ENCODE peak calls at places on chromosome 17, in six cellular contexts. P is fibroblast of lung, T is astrocyte, U is lung, D is prostate gland, L is tibial artery. K is an unnamed sample. For H3K4me1, the result is how much of the 10 kb centered on the place peaks cover.

GRCh38 chr17:19538095-19539039 is 4.7 kb downstream of the SLC47A1 start:
- DNase-seq in T (no peak), U (peak), L (no peak), P (no peak), D (no peak), K (no peak)

GRCh38 chr17:40179923-40180659 is 2.8 kb downstream of the RAPGEFL1 start:
- DNase-seq in P (peak), L (no peak), U (no peak), T (peak), D (no peak), K (no peak)

GRCh38 chr17:73311428-73311780 is 397 bp downstream of the CDC42EP4 start:
- DNase-seq in D (no peak), L (no peak), T (no peak), U (no peak), P (no peak), K (no peak)

GRCh38 chr17:61884864-61885263 is 21.5 kb upstream of the BRIP1 start:
- DNase-seq in L (no peak), U (no peak), D (no peak), P (no peak), T (no peak), K (no peak)

GRCh38 chr17:60049936-60050335 is 28.8 kb downstream of the HEATR6 start:
- DNase-seq in T (no peak), U (no peak), L (no peak), P (no peak), D (no peak), K (no peak)

GRCh38 chr17:16371742-16372141 is 9.1 kb upstream of the UBB start:
- DNase-seq in L (no peak), T (peak), U (no peak), P (peak), D (no peak), K (peak)

GRCh38 chr17:50687200-50688066 is 20.3 kb downstream of the ANKRD40 start:
- DNase-seq in D (no peak), U (no peak), L (peak), T (peak), P (peak), K (no peak)

GRCh38 chr17:18987230-18987610 is 17.3 kb downstream of the FAM83G start:
- DNase-seq in P (no peak), T (no peak), U (no peak), L (no peak), D (no peak), K (no peak)

GRCh38 chr17:77370536-77370935 is 229.8 kb downstream of the SEC14L1 start:
- DNase-seq in L (no peak), U (no peak), P (no peak), D (no peak), T (no peak), K (no peak)

GRCh38 chr17:82831041-82831817 is 8.6 kb downstream of the ZNF750 start:
- DNase-seq in T (no peak), L (no peak), P (no peak), D (no peak), U (no peak), K (no peak)

GRCh38 chr17:39551879-39552278 is 55.8 kb downstream of the NEUROD2 start:
- DNase-seq in U (no peak), D (no peak), P (no peak), T (peak), L (no peak), K (no peak)

GRCh38 chr17:60135160-60135950 is 14.4 kb upstream of the CA4 start:
- DNase-seq in T (peak), D (peak), U (peak), L (peak), P (peak), K (peak)

GRCh38 chr17:63819585-63820537 is 7.4 kb upstream of the PSMC5 start:
- DNase-seq in D (no peak), T (no peak), P (no peak), U (no peak), L (no peak), K (no peak)

GRCh38 chr17:17088511-17089205 is 46.4 kb downstream of the MPRIP start:
- DNase-seq in L (peak), D (no peak), P (no peak), T (no peak), U (no peak), K (no peak)

GRCh38 chr17:63925615-63926014 is 6.5 kb downstream of the CD79B start:
- DNase-seq in T (no peak), P (no peak), U (no peak), D (no peak), L (no peak), K (no peak)

GRCh38 chr17:74325743-74326379 is at the start of gene KIF19:
- DNase-seq in T (no peak), L (no peak), U (peak), P (no peak), D (no peak), K (no peak)

GRCh38 chr17:39306509-39307212 is 80.9 kb upstream of the STAC2 start:
- DNase-seq in U (no peak), D (no peak), T (peak), L (no peak), P (peak), K (no peak)

GRCh38 chr17:74852237-74853047 is 7.2 kb downstream of the GRIN2C start:
- DNase-seq in D (no peak), L (no peak), T (no peak), P (no peak), U (no peak), K (no peak)

GRCh38 chr17:81032641-81033422 is 2.1 kb upstream of the BAIAP2 start:
- DNase-seq in T (no peak), P (no peak), D (no peak), L (no peak), U (no peak), K (no peak)

GRCh38 chr17:79023180-79023705 is 726 bp upstream of the C1QTNF1 start:
- DNase-seq in U (no peak), P (no peak), D (no peak), T (no peak), L (peak), K (no peak)

GRCh38 chr17:2892305-2892971 is 96.2 kb downstream of the RAP1GAP2 start:
- DNase-seq in D (no peak), U (no peak), P (peak), T (peak), L (no peak), K (peak)

GRCh38 chr17:12522743-12523181 is 142.9 kb upstream of the MYOCD start:
- DNase-seq in U (peak), L (no peak), P (peak), D (peak), T (peak), K (peak)

GRCh38 chr17:79971651-79972050 is 64.0 kb downstream of the TBC1D16 start:
- DNase-seq in U (no peak), D (no peak), L (peak), P (no peak), T (no peak), K (no peak)

GRCh38 chr17:78140169-78141051 is 5.8 kb upstream of the C17orf99 start:
- DNase-seq in U (peak), T (peak), D (peak), P (peak), L (peak), K (peak)

GRCh38 chr17:41133880-41134735 is 6.2 kb downstream of the KRTAP4-6 start:
- DNase-seq in T (peak), P (no peak), L (no peak), U (no peak), D (no peak), K (no peak)

GRCh38 chr17:75130632-75131277 is 787 bp downstream of the NT5C start:
- DNase-seq in L (no peak), D (peak), U (peak), T (peak), P (peak), K (peak)

GRCh38 chr17:7019839-7020519 is 2.9 kb upstream of the BCL6B start:
- DNase-seq in P (peak), U (no peak), L (peak), T (peak), D (no peak), K (peak)

GRCh38 chr17:79425686-79426085 is 185.2 kb downstream of the RBFOX3 start:
- DNase-seq in U (no peak), P (no peak), T (no peak), L (no peak), D (no peak), K (no peak)

GRCh38 chr17:71699907-71700306 is 420.9 kb upstream of the SOX9 start:
- DNase-seq in U (no peak), D (no peak), L (no peak), P (no peak), T (no peak), K (no peak)

GRCh38 chr17:76353004-76353598 is 615 bp downstream of the PRPSAP1 start:
- DNase-seq in D (peak), U (no peak), L (peak), T (no peak), P (no peak), K (no peak)

GRCh38 chr17:39979021-39979660 is 1.5 kb upstream of the PSMD3 start:
- DNase-seq in L (no peak), D (no peak), U (no peak), T (peak), P (peak), K (peak)

GRCh38 chr17:9322298-9322697 is 253.3 kb downstream of the STX8 start:
- DNase-seq in U (no peak), T (no peak), P (no peak), L (no peak), D (no peak), K (no peak)

GRCh38 chr17:61468263-61468907 is 16.2 kb downstream of the TBX4 start:
- DNase-seq in D (no peak), U (no peak), P (peak), L (no peak), T (peak), K (peak)

DNA sequence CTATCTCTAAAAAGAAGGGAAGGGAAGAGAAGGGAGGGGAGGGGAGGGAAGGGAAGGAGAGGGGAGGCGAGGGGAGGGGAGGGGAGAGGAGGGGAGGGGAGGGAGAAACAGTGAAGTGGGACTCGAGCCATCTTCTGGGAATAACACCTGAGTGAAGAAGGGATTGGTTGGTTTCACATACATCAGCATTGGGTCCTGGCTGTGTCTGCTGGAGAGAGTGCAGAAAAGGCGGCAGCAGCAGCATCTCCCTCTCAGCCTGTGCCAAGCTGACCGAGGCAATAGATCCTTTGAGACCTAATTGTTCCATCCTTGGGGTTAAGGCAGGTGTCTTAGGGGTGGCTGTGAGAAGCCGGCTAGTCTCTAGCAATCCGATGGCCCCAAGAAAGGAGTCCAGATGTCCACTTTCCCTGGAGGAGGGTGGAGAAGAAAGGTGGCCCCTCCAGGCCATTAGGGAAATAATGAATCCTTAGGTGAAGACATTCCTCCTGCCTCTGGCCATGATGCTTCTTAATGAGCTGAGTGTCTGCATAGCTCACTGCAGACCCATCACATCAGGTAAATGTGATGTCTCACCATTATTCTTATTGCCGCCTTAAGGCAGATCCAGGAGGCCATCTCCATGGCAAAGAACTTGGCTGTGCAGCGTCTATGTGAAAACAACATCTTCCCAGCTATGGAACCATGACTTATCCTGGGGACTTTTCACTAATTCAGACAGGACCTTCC is 71.6 kb downstream of the WIPI1 start:
- DNase-seq in L (no peak), P (no peak), U (no peak), D (no peak), T (no peak), K (no peak)
- H3K27ac ChIP-seq in L (no peak), P (peak), U (no peak), D (peak), T (no peak), K (peak)

DNA sequence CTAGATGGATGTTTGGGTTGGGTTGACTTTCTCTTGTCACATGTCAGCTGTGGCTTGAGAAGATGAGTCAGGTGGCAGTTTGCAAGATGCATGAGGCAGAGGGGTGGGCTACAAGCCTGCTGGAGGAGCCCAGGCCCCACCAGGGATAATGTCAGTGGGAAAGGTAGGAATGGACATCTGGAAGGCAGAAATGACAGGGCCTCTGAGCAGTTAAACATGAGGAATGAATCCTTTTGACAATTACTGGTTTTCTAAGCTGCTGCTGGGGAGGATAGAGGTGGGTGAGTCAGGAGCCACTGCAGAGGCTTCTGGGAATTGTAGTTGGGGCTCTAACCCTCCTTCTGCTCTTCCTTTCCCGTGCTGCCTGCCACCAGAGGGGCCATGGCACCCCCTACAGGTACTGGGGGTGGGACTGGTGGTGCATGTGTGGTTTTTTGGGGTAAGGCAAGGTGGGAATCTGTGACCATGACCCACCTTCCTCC is 15.7 kb downstream of the SLC52A1 start:
- DNase-seq in L (no peak), T (no peak), P (no peak), U (no peak), D (no peak), K (peak)
- TF ChIP-seq CTCF in L (no peak), T (no peak), P (no peak), U (no peak), D (no peak), K (no peak)

DNA sequence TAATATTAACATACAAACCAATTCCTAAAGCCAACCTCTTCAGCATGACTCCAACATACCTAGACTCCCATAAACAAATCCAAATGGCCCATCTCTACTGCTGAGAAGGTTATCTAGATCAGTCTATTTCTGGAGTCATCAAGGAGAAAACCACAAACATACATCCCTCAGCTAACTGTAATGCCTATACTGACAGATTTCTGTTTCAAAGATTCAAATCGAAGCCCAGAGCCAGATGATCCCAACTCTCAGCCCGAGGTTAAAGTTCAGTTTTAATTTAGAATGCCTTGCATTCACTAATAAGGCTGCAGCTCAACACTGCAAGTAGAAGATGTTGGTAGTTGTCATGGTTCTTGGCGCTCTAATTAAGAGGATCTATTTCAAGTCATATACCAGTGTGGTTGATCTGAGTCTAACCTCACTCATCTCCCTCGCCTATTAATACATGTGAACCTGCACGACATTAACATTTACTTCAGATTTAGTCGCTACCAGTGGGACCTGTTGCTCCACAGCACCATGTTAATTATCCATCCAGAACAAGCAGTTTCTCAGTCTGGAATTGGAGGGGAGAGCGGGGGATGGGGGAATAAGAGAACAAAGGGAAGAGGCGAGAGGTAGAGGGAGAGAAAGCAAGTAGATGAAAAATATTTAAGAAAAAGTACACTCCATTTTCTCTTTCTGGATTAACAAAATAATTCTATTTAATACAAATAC is 15.4 kb downstream of the PHF12 start:
- DNase-seq in D (no peak), T (no peak), L (no peak), U (no peak), P (no peak), K (no peak)
- H3K4me1 ChIP-seq in D (under half), T (under half), L (half or more), U (under half), P (under half), K (under half)

GRCh38 chr17:56786989-56787482 is 46.7 kb downstream of the C17orf67 start:
- DNase-seq in T (peak), L (no peak), D (peak), U (no peak), P (peak), K (peak)
- H3K27ac ChIP-seq in T (no peak), L (no peak), D (no peak), U (no peak), P (peak), K (peak)

DNA sequence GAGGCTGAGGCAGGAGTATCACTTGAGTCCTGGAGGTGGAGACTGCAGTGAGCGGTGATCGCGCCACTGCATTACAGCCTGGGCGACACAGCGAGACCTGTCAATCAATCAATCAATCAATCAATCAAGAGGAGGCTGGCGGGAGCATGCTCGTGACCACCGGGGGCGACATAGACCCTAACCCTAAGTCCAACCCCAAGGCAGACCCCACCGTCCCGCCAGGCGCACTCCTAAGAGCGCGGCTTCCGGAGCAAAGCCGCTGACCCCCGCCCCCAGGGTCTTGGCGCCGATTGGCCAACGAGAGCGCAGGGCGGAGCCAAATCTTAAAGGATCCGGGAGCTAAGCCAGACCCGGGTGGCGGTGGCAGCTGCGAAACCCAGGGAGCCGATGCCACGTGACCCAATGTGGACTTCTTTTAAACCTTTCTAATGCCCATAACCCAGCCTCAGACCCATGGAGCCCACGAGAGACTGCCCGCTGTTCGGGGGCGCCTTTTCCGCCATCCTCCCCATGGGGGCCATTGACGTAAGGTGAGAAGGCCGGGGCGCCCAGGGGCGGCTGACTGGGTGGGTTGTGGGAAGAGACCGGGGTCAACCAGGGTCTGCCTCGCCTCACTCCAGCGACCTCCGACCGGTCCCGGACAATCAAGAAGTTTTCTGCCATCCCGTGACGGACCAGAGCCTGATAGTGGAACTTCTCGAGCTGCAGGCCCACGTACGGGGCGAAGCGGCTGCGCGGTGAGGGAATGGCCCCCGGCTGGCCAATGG is at the start of gene RANGRF:
- DNase-seq in U (peak), T (peak), D (peak), L (peak), P (peak), K (peak)
- TF ChIP-seq CTCF in U (no peak), T (no peak), D (no peak), L (no peak), P (no peak), K (no peak)

GRCh38 chr17:65047939-65048338 is 8.6 kb downstream of the GNA13 start:
- DNase-seq in T (no peak), L (no peak), D (no peak), P (no peak), U (no peak), K (no peak)

GRCh38 chr17:65046236-65046635 is 10.3 kb downstream of the GNA13 start:
- DNase-seq in L (no peak), P (no peak), T (no peak), D (no peak), U (no peak), K (no peak)

GRCh38 chr17:65042911-65043310 is 13.6 kb downstream of the GNA13 start:
- DNase-seq in U (no peak), D (no peak), L (no peak), P (peak), T (no peak), K (no peak)

GRCh38 chr17:65041518-65041917 is 15.0 kb downstream of the GNA13 start:
- DNase-seq in U (no peak), D (no peak), L (no peak), T (no peak), P (no peak), K (no peak)

GRCh38 chr17:65043802-65044201 is 12.7 kb downstream of the GNA13 start:
- DNase-seq in P (no peak), U (no peak), D (no peak), T (no peak), L (no peak), K (no peak)
- H3K4me1 ChIP-seq in P (under half), U (under half), D (under half), T (under half), L (half or more), K (under half)

GRCh38 chr17:47654991-47655390 is 5.3 kb downstream of the KPNB1 start:
- DNase-seq in T (no peak), L (no peak), D (no peak), P (no peak), U (no peak), K (no peak)

GRCh38 chr17:47665655-47666054 is 15.9 kb downstream of the KPNB1 start:
- DNase-seq in U (no peak), D (no peak), L (no peak), P (peak), T (no peak), K (no peak)

GRCh38 chr17:47663997-47664941 is 14.6 kb downstream of the KPNB1 start:
- DNase-seq in D (peak), U (no peak), T (peak), P (peak), L (no peak), K (peak)

DNA sequence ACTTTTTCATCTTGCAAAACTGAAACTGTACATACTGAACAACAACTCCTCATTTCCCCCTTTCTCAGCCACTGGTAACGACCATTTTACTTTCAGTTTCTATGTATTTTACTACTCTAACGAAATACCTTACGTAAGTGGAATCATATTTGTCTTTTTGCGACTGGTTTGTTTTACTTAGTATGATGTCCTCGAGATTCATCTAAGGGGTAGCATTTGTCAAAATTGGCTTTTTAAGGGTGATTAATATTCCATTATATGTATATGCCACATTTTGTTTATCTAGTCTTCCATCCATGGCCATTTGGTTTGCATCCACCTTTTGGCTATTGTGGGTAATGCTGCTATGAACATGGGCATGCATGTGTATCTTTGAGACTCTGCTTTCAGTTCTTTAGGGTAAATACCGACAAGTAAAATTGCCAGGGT is 10.4 kb downstream of the KPNB1 start:
- DNase-seq in L (no peak), T (no peak), U (no peak), P (no peak), D (no peak), K (no peak)
- H3K27ac ChIP-seq in L (no peak), T (no peak), U (no peak), P (no peak), D (no peak), K (no peak)